ENCODE peak calls at places on chromosomes 1 and 21, in four cellular contexts. E, P, L and W are unnamed samples.

GRCh38 chr1:226135709-226136108 is 50.8 kb downstream of the ACBD3 start:
- DNase-seq in E (no peak), P (no peak), L (peak; percentile 84), W (no peak)

GRCh38 chr1:52727956-52728656 is 1.9 kb downstream of the ZYG11B start:
- DNase-seq in E (no peak), P (no peak), L (no peak), W (no peak)

GRCh38 chr1:43864111-43865045 is 69.2 kb upstream of the ARTN start:
- DNase-seq in P (no peak), L (no peak), E (no peak), W (no peak)

GRCh38 chr21:26826801-26827200 is 18.4 kb downstream of the ADAMTS1 start:
- DNase-seq in E (no peak), P (no peak), L (no peak), W (no peak)

GRCh38 chr1:38005195-38006007 is at the start of gene FHL3:
- DNase-seq in L (no peak), E (peak; percentile 80), P (no peak), W (peak; percentile 52)

GRCh38 chr1:100499412-100499811 is 38.5 kb upstream of the GPR88 start:
- DNase-seq in P (no peak), L (no peak), E (no peak), W (no peak)

GRCh38 chr21:18253809-18254208 is 9.2 kb downstream of the CHODL start:
- DNase-seq in E (no peak), P (no peak), L (no peak), W (no peak)

GRCh38 chr1:66570196-66570595 is 36.2 kb downstream of the SGIP1 start:
- DNase-seq in L (no peak), E (no peak), P (no peak), W (no peak)

GRCh38 chr1:56821462-56821797 is 2.2 kb upstream of the FYB2 start:
- DNase-seq in E (no peak), L (no peak), P (no peak), W (no peak)

GRCh38 chr1:174005032-174005431 is 17.1 kb downstream of the RC3H1 start:
- DNase-seq in E (no peak), P (no peak), L (no peak), W (peak; percentile 92)

GRCh38 chr21:15825699-15826098 is 95.9 kb downstream of the USP25 start:
- DNase-seq in P (no peak), L (no peak), E (no peak), W (no peak)

GRCh38 chr1:58785424-58786058 is 1.7 kb upstream of the JUN start:
- DNase-seq in L (peak; percentile 87), P (no peak), E (no peak), W (peak; percentile 70)

GRCh38 chr1:31062867-31063380 is 2.6 kb downstream of the PUM1 start:
- DNase-seq in E (no peak), L (no peak), P (no peak), W (peak; percentile 8)